ENCODE peak calls at places on chromosomes 2 and 18, in ten cellular contexts. D, T, M, G, H, S, Y, W, C and P are unnamed samples.
A peak's percentile ranks its signal among the peaks of the same experiment; 100 is the strongest.

GRCh38 chr2:157443795-157444642 is at the start of gene CYTIP:
- DNase-seq in D (peak; percentile 27), M (peak; percentile 25), T (peak; percentile 65), S (peak; percentile 17), H (no peak), G (no peak), Y (no peak), W (no peak), C (peak; percentile 57), P (peak; percentile 38)

GRCh38 chr2:109322111-109322510 is 193.1 kb downstream of the SH3RF3 start:
- DNase-seq in H (no peak), T (peak; percentile 76), W (peak; percentile 95), Y (peak; percentile 96), D (peak; percentile 92), C (peak; percentile 61), G (peak; percentile 91), M (peak; percentile 76), S (peak; percentile 98), P (peak; percentile 93)

GRCh38 chr2:149033716-149034115 is 4.8 kb upstream of the LYPD6B start:
- DNase-seq in H (no peak), Y (no peak), M (peak; percentile 63), D (no peak), S (no peak), T (peak; percentile 21), W (no peak), C (peak; percentile 63), G (no peak), P (no peak)

GRCh38 chr2:223712642-223713041 is 110.5 kb upstream of the SCG2 start:
- DNase-seq in M (no peak), G (no peak), T (no peak), Y (no peak), H (no peak), S (no peak), C (no peak), D (no peak), W (no peak), P (no peak)

GRCh38 chr18:55910328-55910727 is 322.3 kb upstream of the TCF4 start:
- DNase-seq in S (no peak), Y (no peak), C (no peak), D (no peak), T (no peak), M (no peak), H (no peak), W (no peak), G (no peak), P (no peak)

GRCh38 chr2:145744541-145745386 is 1224.8 kb upstream of the ZEB2 start:
- DNase-seq in W (no peak), H (no peak), S (peak; percentile 92), T (no peak), M (no peak), G (no peak), D (no peak), C (no peak), Y (no peak), P (no peak)

GRCh38 chr18:11668441-11669169 is 20.5 kb upstream of the GNAL start:
- DNase-seq in S (no peak), Y (no peak), C (no peak), H (no peak), G (no peak), W (no peak), T (no peak), M (no peak), D (no peak), P (no peak)

GRCh38 chr18:34985963-34986362 is 55.2 kb upstream of the MAPRE2 start:
- DNase-seq in W (no peak), C (no peak), S (no peak), G (no peak), Y (no peak), M (no peak), D (no peak), T (no peak), H (no peak), P (no peak)

GRCh38 chr2:202965810-202966454 is 48.7 kb upstream of the NBEAL1 start:
- DNase-seq in T (no peak), W (no peak), S (peak; percentile 80), M (no peak), D (no peak), Y (no peak), C (no peak), H (no peak), G (no peak), P (no peak)

GRCh38 chr18:57710226-57710625 is 88.6 kb upstream of the NARS1 start:
- DNase-seq in G (no peak), M (no peak), H (no peak), C (no peak), W (no peak), D (no peak), T (no peak), S (no peak), Y (no peak), P (no peak)

GRCh38 chr2:105426626-105427292 is 27.9 kb upstream of the FHL2 start:
- DNase-seq in W (no peak), S (no peak), H (no peak), T (no peak), G (no peak), C (no peak), M (no peak), Y (no peak), D (no peak), P (no peak)

GRCh38 chr2:64797881-64798590 is 144.3 kb upstream of the SERTAD2 start:
- DNase-seq in G (no peak), W (no peak), C (peak; percentile 65), D (no peak), T (no peak), H (no peak), M (peak; percentile 32), S (peak; percentile 41), Y (no peak), P (no peak)

DNA sequence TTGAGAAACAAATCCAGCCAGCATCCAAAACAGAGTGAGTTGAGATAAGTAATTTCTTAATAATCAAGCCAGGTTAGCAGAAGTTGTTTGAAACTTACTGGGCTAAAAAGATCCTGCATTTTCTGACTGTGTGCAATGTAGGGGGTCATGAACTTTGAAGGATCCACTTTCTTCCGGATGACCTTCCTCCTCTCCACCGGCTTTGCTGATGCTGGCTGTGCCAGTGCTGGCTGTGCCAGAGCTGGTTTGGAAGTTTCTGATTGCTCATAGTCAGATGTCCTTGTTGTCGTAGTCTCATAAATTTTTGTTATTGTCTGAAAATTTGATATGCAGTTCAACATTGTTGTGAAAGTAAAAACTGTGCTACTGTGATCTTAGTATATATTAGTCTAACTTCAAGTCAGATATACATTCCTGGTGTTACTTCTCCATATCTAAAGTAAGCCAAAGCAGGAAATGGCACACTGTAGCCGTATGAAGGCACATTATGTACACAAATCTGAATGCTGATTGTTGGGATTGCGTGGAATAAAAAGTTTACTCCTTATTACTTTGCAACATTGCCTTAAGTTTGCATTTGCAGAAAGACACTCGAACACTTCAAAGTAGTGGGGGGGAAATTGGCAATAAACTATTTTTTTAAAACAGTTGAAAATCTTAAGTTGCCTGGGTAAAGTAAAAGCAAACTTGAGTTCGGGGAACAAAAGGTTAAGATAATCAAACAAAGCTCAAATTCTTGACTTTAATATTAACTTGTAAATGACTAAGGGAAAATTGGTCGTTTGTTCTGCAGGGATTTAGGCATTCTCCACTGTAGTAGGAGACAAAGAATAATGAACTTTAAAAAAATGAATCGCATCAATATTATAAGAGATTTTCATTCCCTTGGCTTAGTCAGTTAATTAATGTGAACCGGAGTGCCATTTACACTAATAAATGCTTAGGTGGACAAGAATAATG is 6.4 kb downstream of the NEB start:
- DNase-seq in W (no peak), G (no peak), S (no peak), C (no peak), Y (no peak), H (no peak), M (no peak), T (no peak), D (no peak), P (no peak)
- H3K4me3 ChIP-seq in W (peak overlapping the region; percentile 75), G (no peak overlapping the region), S (no peak overlapping the region), C (peak overlapping the region; percentile 8), Y (no peak overlapping the region), H (no peak overlapping the region), M (no peak overlapping the region), T (no peak overlapping the region), D (no peak overlapping the region), P (no peak overlapping the region)

DNA sequence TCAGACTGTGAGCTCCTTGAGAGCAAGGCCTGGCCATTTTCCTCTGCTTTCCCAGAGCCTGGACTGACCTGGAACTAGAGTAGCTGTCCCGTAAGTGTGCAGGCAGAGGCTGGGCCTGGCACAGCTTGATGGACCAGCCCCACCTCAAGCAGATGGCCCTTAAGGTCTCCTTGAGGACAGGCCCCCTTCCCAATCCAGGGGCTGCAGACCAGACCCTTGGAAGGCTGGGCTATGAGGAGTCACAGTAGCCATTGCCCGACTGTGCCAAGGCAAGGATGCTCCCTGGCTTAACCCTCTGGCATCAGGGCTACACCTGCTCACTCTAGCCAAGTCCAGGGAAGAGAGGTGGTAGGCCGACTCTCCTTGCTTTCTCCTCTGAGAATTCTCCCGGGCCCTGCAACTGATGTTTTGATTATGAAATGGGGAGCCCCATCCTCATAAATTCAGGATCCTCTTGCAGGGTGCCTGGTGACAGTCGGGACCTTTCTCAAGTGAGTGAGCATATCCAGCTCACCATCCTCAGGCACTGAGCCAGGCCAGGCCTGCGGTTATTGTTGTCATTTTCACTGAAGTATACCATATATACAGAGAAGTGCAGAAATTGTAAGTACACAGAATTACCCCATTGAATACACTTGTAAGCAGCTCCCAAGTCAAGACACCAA is 51.7 kb downstream of the DPYSL5 start:
- DNase-seq in Y (no peak), D (no peak), M (no peak), C (no peak), W (no peak), H (no peak), G (no peak), S (no peak), T (no peak), P (no peak)
- H3K27ac ChIP-seq in Y (no peak overlapping the region), D (no peak overlapping the region), M (no peak overlapping the region), C (no peak overlapping the region), W (no peak overlapping the region), H (no peak overlapping the region), G (no peak overlapping the region), S (no peak overlapping the region), T (no peak overlapping the region), P (no peak overlapping the region)

DNA sequence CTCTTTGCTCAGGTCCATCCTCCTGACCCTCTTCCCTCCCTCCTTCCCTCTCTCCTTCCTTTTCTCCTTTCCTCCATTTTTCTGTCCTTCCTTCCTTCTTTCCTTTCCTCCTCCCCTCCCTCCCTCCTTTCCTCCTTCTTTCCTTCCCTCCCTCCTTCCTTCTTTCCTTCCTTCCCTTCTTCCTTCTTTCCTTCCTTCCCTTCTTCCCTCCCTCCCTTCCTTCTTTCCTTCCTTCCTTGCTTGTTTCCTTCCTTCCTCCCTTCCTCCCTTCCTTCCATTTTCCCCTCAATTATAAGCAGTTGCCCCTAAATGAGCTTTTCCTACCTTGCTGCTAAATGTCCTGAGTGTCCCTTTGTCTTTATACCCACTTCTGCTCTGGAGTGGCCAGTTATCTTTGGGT is 103.3 kb downstream of the NDUFA10 start:
- DNase-seq in C (no peak), H (no peak), G (no peak), S (no peak), W (no peak), M (no peak), D (no peak), T (no peak), Y (no peak), P (no peak)
- H3K9me3 ChIP-seq in C (peaks cover 26% of the 10 kb centered on the region), H (peaks cover 14% of the 10 kb centered on the region), G (peaks cover 6% of the 10 kb centered on the region), S (no peaks in the 10 kb centered on the region), W (no peaks in the 10 kb centered on the region), M (no peaks in the 10 kb centered on the region), D (peaks cover 16% of the 10 kb centered on the region), T (peaks cover 11% of the 10 kb centered on the region), Y (peaks cover 4% of the 10 kb centered on the region), P (no peaks in the 10 kb centered on the region)

DNA sequence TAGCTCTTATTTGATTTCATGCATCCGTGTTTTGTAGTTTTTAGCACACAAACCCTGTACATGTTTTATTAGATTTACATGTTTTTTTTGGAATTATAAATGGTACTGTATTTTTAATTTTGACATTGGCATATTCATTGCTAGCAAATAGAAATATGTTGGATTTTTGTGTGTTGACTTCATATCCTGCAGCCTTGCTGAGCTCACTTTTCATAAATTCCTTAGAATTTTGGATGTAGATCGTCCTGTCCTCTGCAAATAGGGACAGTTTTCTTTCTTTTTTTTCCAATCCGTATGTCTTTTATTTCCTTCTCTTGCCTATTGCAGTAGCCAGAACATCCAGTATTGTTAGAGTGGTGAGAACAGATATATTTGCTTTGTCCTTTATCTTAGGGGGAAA is 46.7 kb upstream of the GPR17 start:
- DNase-seq in C (no peak), S (peak; percentile 5), T (no peak), G (no peak), D (no peak), Y (no peak), M (no peak), H (no peak), W (no peak), P (no peak)
- H3K4me3 ChIP-seq in C (no peak overlapping the region), S (no peak overlapping the region), T (no peak overlapping the region), G (no peak overlapping the region), D (no peak overlapping the region), Y (no peak overlapping the region), M (no peak overlapping the region), H (no peak overlapping the region), W (no peak overlapping the region), P (no peak overlapping the region)